ENCODE peak calls at places on chromosomes 12 and 14, in six cellular contexts. One of them, this sample, is unnamed.
A peak's percentile ranks its signal among the peaks of the same experiment; 100 is the strongest.

GRCh38 chr12:130384234-130384633 is 46.5 kb downstream of the PIWIL1 start:
- DNase-seq in coronary artery: no peak
- DNase-seq in left lung: no peak
- DNase-seq in GM20000: no peak
- DNase-seq in astrocyte of the spinal cord: no peak
- DNase-seq in AG04450: no peak
- DNase-seq in this sample: no peak

GRCh38 chr12:31966558-31967205 is 7.5 kb downstream of the RESF1 start:
- DNase-seq in coronary artery: no peak
- DNase-seq in left lung: no peak
- DNase-seq in GM20000: no peak
- DNase-seq in astrocyte of the spinal cord: no peak
- DNase-seq in AG04450: no peak
- DNase-seq in this sample: no peak

GRCh38 chr12:82047480-82047879 is 288.3 kb upstream of the PPFIA2 start:
- DNase-seq in coronary artery: no peak
- DNase-seq in left lung: no peak
- DNase-seq in GM20000: no peak
- DNase-seq in astrocyte of the spinal cord: no peak
- DNase-seq in AG04450: no peak
- DNase-seq in this sample: no peak

GRCh38 chr12:34397591-34398365 is 375.5 kb downstream of the ALG10 start:
- DNase-seq in coronary artery: no peak
- DNase-seq in left lung: peak; percentile 56
- DNase-seq in GM20000: peak; percentile 0
- DNase-seq in astrocyte of the spinal cord: no peak
- DNase-seq in AG04450: no peak
- DNase-seq in this sample: peak; percentile 16

GRCh38 chr12:68242777-68243176 is 10.6 kb downstream of the IL22 start:
- DNase-seq in coronary artery: no peak
- DNase-seq in left lung: no peak
- DNase-seq in GM20000: no peak
- DNase-seq in astrocyte of the spinal cord: no peak
- DNase-seq in AG04450: no peak
- DNase-seq in this sample: no peak

GRCh38 chr14:102902523-102903247 is 19.8 kb upstream of the AMN start:
- DNase-seq in coronary artery: no peak
- DNase-seq in left lung: no peak
- DNase-seq in GM20000: no peak
- DNase-seq in astrocyte of the spinal cord: no peak
- DNase-seq in AG04450: no peak
- DNase-seq in this sample: no peak

GRCh38 chr14:54486685-54487084 is 2.1 kb downstream of the GMFB start:
- DNase-seq in coronary artery: no peak
- DNase-seq in left lung: no peak
- DNase-seq in GM20000: no peak
- DNase-seq in astrocyte of the spinal cord: no peak
- DNase-seq in AG04450: no peak
- DNase-seq in this sample: no peak

GRCh38 chr12:84785951-84786350 is 126.6 kb downstream of the SLC6A15 start:
- DNase-seq in coronary artery: no peak
- DNase-seq in left lung: no peak
- DNase-seq in GM20000: no peak
- DNase-seq in astrocyte of the spinal cord: no peak
- DNase-seq in AG04450: no peak
- DNase-seq in this sample: no peak

GRCh38 chr14:55715889-55716288 is 135.9 kb downstream of the KTN1 start:
- DNase-seq in coronary artery: no peak
- DNase-seq in left lung: no peak
- DNase-seq in GM20000: peak; percentile 14
- DNase-seq in astrocyte of the spinal cord: peak; percentile 89
- DNase-seq in AG04450: no peak
- DNase-seq in this sample: no peak

GRCh38 chr14:65966188-65966587 is 520.0 kb upstream of the CCDC196 start:
- DNase-seq in coronary artery: no peak
- DNase-seq in left lung: no peak
- DNase-seq in GM20000: no peak
- DNase-seq in astrocyte of the spinal cord: no peak
- DNase-seq in AG04450: no peak
- DNase-seq in this sample: no peak
- TF ChIP-seq CTCF in coronary artery: no peak
- TF ChIP-seq CTCF in left lung: no peak
- TF ChIP-seq CTCF in GM20000: no peak
- TF ChIP-seq CTCF in astrocyte of the spinal cord: no peak
- TF ChIP-seq CTCF in AG04450: no peak
- TF ChIP-seq CTCF in this sample: no peak

DNA sequence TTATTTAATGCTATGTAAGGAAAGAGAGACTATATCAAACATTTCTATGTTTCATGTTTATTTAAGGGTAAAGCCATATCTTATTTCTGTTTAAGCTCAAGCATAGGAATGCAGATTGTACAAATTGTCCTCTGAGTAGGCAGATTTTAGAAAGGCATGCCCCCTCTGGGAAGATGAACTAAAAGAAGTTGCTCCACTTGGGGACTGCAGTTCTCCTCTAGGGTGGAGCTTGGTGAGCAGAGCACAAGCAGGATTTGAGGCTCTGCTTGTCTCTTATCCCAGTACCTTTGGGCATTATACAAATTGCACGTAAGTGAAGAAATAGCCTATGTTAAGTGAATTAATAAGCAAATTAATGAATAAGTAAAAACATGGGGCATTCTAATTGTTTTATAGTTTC is 96.2 kb upstream of the PDE3A start:
- DNase-seq in coronary artery: no peak
- DNase-seq in left lung: no peak
- DNase-seq in GM20000: no peak
- DNase-seq in astrocyte of the spinal cord: no peak
- DNase-seq in AG04450: no peak
- DNase-seq in this sample: no peak
- TF ChIP-seq CTCF in coronary artery: no peak
- TF ChIP-seq CTCF in left lung: no peak
- TF ChIP-seq CTCF in GM20000: no peak
- TF ChIP-seq CTCF in astrocyte of the spinal cord: no peak
- TF ChIP-seq CTCF in AG04450: no peak
- TF ChIP-seq CTCF in this sample: no peak

DNA sequence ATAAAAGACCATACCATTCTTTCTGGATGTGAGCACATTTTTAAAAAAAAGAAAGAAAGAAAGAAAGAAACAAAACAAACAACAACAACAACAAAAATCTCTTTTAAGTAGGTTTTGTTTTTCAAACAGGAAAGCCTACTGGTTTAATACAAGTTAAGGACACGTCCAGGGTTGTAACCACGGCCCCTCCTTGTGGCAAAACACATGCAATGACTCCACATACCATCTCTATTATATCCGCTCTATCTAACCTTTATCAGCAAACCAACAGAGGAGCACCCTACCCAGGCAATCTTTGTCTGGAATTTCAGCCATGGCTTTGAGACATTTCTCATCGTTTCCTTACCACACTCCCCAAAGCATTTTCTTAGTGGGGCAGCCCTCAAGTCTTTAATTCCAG is 360.5 kb upstream of the TMPO start:
- DNase-seq in coronary artery: no peak
- DNase-seq in left lung: peak; percentile 8
- DNase-seq in GM20000: no peak
- DNase-seq in astrocyte of the spinal cord: peak; percentile 28
- DNase-seq in AG04450: no peak
- DNase-seq in this sample: no peak
- TF ChIP-seq CTCF in coronary artery: no peak
- TF ChIP-seq CTCF in left lung: no peak
- TF ChIP-seq CTCF in GM20000: no peak
- TF ChIP-seq CTCF in astrocyte of the spinal cord: peak; percentile 30
- TF ChIP-seq CTCF in AG04450: no peak
- TF ChIP-seq CTCF in this sample: no peak

GRCh38 chr12:30794020-30794419 is 39.3 kb upstream of the CAPRIN2 start:
- DNase-seq in coronary artery: no peak
- DNase-seq in left lung: no peak
- DNase-seq in GM20000: no peak
- DNase-seq in astrocyte of the spinal cord: no peak
- DNase-seq in AG04450: no peak
- DNase-seq in this sample: no peak

GRCh38 chr12:30795410-30795659 is 40.6 kb upstream of the CAPRIN2 start:
- DNase-seq in coronary artery: no peak
- DNase-seq in left lung: no peak
- DNase-seq in GM20000: no peak
- DNase-seq in astrocyte of the spinal cord: peak; percentile 91
- DNase-seq in AG04450: no peak
- DNase-seq in this sample: no peak

GRCh38 chr12:30792648-30793499 is 38.1 kb upstream of the CAPRIN2 start:
- DNase-seq in coronary artery: no peak
- DNase-seq in left lung: no peak
- DNase-seq in GM20000: no peak
- DNase-seq in astrocyte of the spinal cord: peak; percentile 69
- DNase-seq in AG04450: no peak
- DNase-seq in this sample: no peak

GRCh38 chr12:30794591-30795409 is 40.0 kb upstream of the CAPRIN2 start:
- DNase-seq in coronary artery: no peak
- DNase-seq in left lung: no peak
- DNase-seq in GM20000: no peak
- DNase-seq in astrocyte of the spinal cord: peak; percentile 97
- DNase-seq in AG04450: no peak
- DNase-seq in this sample: no peak

DNA sequence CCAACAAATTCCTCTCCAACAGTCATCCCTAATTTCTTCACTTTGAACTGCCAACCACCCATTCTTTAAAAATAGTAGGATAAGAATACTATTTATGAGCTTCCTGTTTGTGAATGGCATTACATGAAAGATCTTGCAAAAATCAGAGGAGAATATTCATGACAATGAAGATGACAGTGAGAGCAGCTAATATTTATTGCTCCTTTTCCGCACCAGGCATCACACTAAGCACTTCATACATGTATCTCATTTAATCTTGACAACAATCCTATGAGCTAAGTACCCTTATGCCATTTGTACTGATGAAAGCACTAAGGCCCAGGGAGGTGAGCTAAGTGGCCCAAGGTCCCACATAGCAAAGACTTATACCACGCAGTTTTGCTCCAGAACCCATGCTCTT is 37.3 kb upstream of the CAPRIN2 start:
- DNase-seq in coronary artery: no peak
- DNase-seq in left lung: no peak
- DNase-seq in GM20000: no peak
- DNase-seq in astrocyte of the spinal cord: no peak
- DNase-seq in AG04450: no peak
- DNase-seq in this sample: no peak
- TF ChIP-seq CTCF in coronary artery: no peak
- TF ChIP-seq CTCF in left lung: no peak
- TF ChIP-seq CTCF in GM20000: no peak
- TF ChIP-seq CTCF in astrocyte of the spinal cord: no peak
- TF ChIP-seq CTCF in AG04450: no peak
- TF ChIP-seq CTCF in this sample: no peak

GRCh38 chr12:8018666-8019581 is 13.6 kb upstream of the FOXJ2 start:
- DNase-seq in coronary artery: no peak
- DNase-seq in left lung: no peak
- DNase-seq in GM20000: peak; percentile 41
- DNase-seq in astrocyte of the spinal cord: peak; percentile 26
- DNase-seq in AG04450: no peak
- DNase-seq in this sample: no peak
- TF ChIP-seq CTCF in coronary artery: no peak
- TF ChIP-seq CTCF in left lung: no peak
- TF ChIP-seq CTCF in GM20000: no peak
- TF ChIP-seq CTCF in astrocyte of the spinal cord: no peak
- TF ChIP-seq CTCF in AG04450: no peak
- TF ChIP-seq CTCF in this sample: no peak

GRCh38 chr12:5513406-5513805 is 81.5 kb downstream of the NTF3 start:
- DNase-seq in coronary artery: peak; percentile 31
- DNase-seq in left lung: no peak
- DNase-seq in GM20000: no peak
- DNase-seq in astrocyte of the spinal cord: no peak
- DNase-seq in AG04450: no peak
- DNase-seq in this sample: no peak

GRCh38 chr12:5510251-5510805 is 78.4 kb downstream of the NTF3 start:
- DNase-seq in coronary artery: peak; percentile 47
- DNase-seq in left lung: no peak
- DNase-seq in GM20000: no peak
- DNase-seq in astrocyte of the spinal cord: no peak
- DNase-seq in AG04450: no peak
- DNase-seq in this sample: no peak

GRCh38 chr12:5511256-5511643 is 79.3 kb downstream of the NTF3 start:
- DNase-seq in coronary artery: peak; percentile 11
- DNase-seq in left lung: no peak
- DNase-seq in GM20000: no peak
- DNase-seq in astrocyte of the spinal cord: no peak
- DNase-seq in AG04450: no peak
- DNase-seq in this sample: no peak

GRCh38 chr12:5512585-5512970 is 80.7 kb downstream of the NTF3 start:
- DNase-seq in coronary artery: peak; percentile 55
- DNase-seq in left lung: no peak
- DNase-seq in GM20000: no peak
- DNase-seq in astrocyte of the spinal cord: no peak
- DNase-seq in AG04450: no peak
- DNase-seq in this sample: no peak

DNA sequence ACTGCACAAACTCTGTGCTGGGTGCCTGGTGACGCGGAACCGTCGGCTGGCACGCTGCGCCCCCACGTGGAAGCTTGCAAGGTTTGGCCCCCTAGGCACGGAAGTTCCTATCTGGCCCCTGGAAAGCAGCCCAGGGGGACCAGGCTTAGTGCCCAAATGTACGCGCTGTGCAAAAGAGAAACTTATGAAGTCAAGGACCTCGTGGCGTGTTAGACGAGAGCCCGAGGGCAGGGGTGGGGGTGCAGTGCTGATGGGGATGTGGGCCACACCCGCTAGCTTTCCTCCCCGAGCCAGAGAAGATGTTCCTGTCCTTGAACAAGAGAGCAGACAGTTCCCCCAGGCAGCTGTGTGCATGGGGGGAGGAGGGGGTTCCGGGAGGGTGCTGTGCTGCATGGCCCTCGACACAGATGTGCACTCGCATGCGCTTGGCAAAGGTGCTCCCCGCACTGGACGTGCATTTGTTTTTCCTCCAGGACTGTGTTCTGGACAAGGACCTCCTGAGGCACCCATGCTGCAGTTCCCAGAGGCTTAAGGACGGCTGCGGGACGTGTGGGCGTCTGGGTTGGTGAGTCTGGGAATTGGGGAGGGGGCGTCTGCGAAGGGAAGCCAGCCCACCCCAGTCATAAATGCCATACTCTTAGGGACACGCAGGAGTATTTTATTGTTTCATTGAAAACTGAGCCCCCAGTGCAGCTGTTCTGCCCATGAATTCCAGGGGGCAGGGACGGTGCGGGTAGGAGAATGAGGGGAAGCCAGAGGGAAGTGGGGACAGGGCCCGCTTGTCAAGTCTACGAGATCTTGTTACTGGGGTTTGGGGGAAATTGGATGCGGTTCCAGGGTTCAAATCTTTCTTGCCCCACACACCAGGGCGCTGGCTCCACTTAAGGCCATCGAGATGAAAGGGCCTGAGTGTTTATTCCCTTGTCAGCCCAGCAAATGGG is 80.0 kb downstream of the NTF3 start:
- DNase-seq in coronary artery: peak; percentile 72
- DNase-seq in left lung: peak; percentile 55
- DNase-seq in GM20000: no peak
- DNase-seq in astrocyte of the spinal cord: peak; percentile 13
- DNase-seq in AG04450: peak; percentile 23
- DNase-seq in this sample: no peak
- TF ChIP-seq CTCF in coronary artery: peak; percentile 46
- TF ChIP-seq CTCF in left lung: peak; percentile 23
- TF ChIP-seq CTCF in GM20000: peak; percentile 31
- TF ChIP-seq CTCF in astrocyte of the spinal cord: peak; percentile 57
- TF ChIP-seq CTCF in AG04450: peak; percentile 78
- TF ChIP-seq CTCF in this sample: no peak

This sample was measured in omental fat pad.